ENCODE peak calls at places on chromosome 15, in eight cellular contexts. F is neural crest cell, T is activated T-cell treated with anti-CD3 and anti-CD28 coated beads for 48 hours, Y is HTR-8/SVneo, C is amygdala, I is SW480, J is activated gamma-delta T cell treated with Interleukin-2 at 50 U/mL for 16 hours, A is fibroblast of pulmonary artery. X is an unnamed sample.

GRCh38 chr15:85443046-85443445 is 62.6 kb downstream of the AKAP13 start:
- DNase-seq in F (no peak), T (no peak), Y (no peak), C (no peak), I (no peak), J (no peak), A (no peak), X (no peak)

GRCh38 chr15:96115642-96116041 is 214.9 kb upstream of the NR2F2 start:
- DNase-seq in F (no peak), T (no peak), Y (no peak), C (no peak), I (no peak), J (no peak), A (peak), X (no peak)

GRCh38 chr15:64807751-64808222 is 17.7 kb downstream of the PIF1 start:
- DNase-seq in F (no peak), T (no peak), Y (no peak), C (no peak), I (no peak), J (no peak), A (no peak), X (no peak)

GRCh38 chr15:81000144-81000625 is 538 bp upstream of the TLNRD1 start:
- DNase-seq in F (no peak), T (no peak), Y (no peak), C (no peak), I (peak), J (no peak), A (no peak), X (no peak)

GRCh38 chr15:52220251-52220650 is 29.1 kb upstream of the GNB5 start:
- DNase-seq in F (no peak), T (no peak), Y (no peak), C (no peak), I (no peak), J (no peak), A (no peak), X (no peak)

GRCh38 chr15:66875588-66876422 is 173.8 kb downstream of the SMAD6 start:
- DNase-seq in F (no peak), T (no peak), Y (no peak), C (no peak), I (no peak), J (no peak), A (no peak), X (no peak)

GRCh38 chr15:75073197-75073596 is 49.8 kb downstream of the PPCDC start:
- DNase-seq in F (no peak), T (no peak), Y (no peak), C (no peak), I (no peak), J (no peak), A (no peak), X (peak)

GRCh38 chr15:31200735-31201151 is 99.2 kb upstream of the TRPM1 start:
- DNase-seq in F (peak), T (peak), Y (no peak), C (peak), I (no peak), J (peak), A (peak), X (peak)

GRCh38 chr15:41778503-41778902 is 4.2 kb downstream of the MAPKBP1 start:
- DNase-seq in F (no peak), T (no peak), Y (no peak), C (no peak), I (no peak), J (no peak), A (peak), X (no peak)

GRCh38 chr15:42207674-42208579 is at the start of gene VPS39:
- DNase-seq in F (peak), T (peak), Y (peak), C (peak), I (peak), J (peak), A (peak), X (peak)

GRCh38 chr15:90306560-90306959 is 41.1 kb downstream of the NGRN start:
- DNase-seq in F (no peak), T (peak), Y (no peak), C (no peak), I (no peak), J (no peak), A (no peak), X (peak)

GRCh38 chr15:90062023-90062728 is 40.1 kb downstream of the IDH2 start:
- DNase-seq in F (peak), T (no peak), Y (no peak), C (peak), I (peak), J (no peak), A (peak), X (no peak)